ENCODE peak calls at places on chromosomes 2 and 18, in ten cellular contexts. Y is heart right ventricle, A is adrenal gland, O is epithelial cell of esophagus, N is A549, G is brain microvascular endothelial cell, B is progenitor cell of endocrine pancreas, I is AG04450, D is lower leg skin, U is spleen. X is an unnamed sample.

GRCh38 chr18:13464432-13465125 is 246.0 kb downstream of the LDLRAD4 start:
- DNase-seq in D (no peak), I (no peak), O (no peak), U (peak), G (no peak), B (no peak), N (no peak), Y (peak), A (peak), X (peak)

GRCh38 chr2:185689906-185690539 is 48.6 kb upstream of the FSIP2 start:
- DNase-seq in B (no peak), U (no peak), O (peak), I (no peak), A (no peak), N (peak), G (no peak), D (no peak), Y (no peak), X (no peak)

GRCh38 chr2:121130301-121130850 is 154.6 kb downstream of the TFCP2L1 start:
- DNase-seq in O (no peak), G (no peak), I (no peak), A (no peak), Y (no peak), N (no peak), U (no peak), B (no peak), D (no peak), X (no peak)

GRCh38 chr18:63757541-63757940 is 17.7 kb upstream of the SERPINB7 start:
- DNase-seq in D (no peak), B (no peak), U (no peak), Y (no peak), N (no peak), G (no peak), I (no peak), A (no peak), O (no peak), X (no peak)

GRCh38 chr2:222989431-222989830 is 62.6 kb upstream of the KCNE4 start:
- DNase-seq in Y (no peak), O (no peak), I (no peak), G (no peak), B (no peak), U (no peak), N (no peak), D (no peak), A (no peak), X (no peak)

GRCh38 chr18:56162871-56163270 is 475.5 kb downstream of the TXNL1 start:
- DNase-seq in D (no peak), N (no peak), Y (no peak), U (no peak), G (no peak), I (no peak), B (no peak), O (no peak), A (no peak), X (no peak)

GRCh38 chr2:235746257-235746934 is 252.6 kb downstream of the AGAP1 start:
- DNase-seq in U (no peak), G (peak), B (peak), O (peak), Y (no peak), N (peak), A (peak), I (peak), D (peak), X (peak)

GRCh38 chr18:73153271-73153670 is 285.5 kb upstream of the NETO1 start:
- DNase-seq in I (no peak), D (no peak), Y (no peak), O (peak), A (no peak), U (no peak), N (no peak), G (no peak), B (no peak), X (no peak)

GRCh38 chr2:163686289-163686688 is 49.5 kb downstream of the FIGN start:
- DNase-seq in U (no peak), N (no peak), A (no peak), G (no peak), Y (no peak), I (no peak), D (no peak), O (no peak), B (no peak), X (no peak)

GRCh38 chr2:64819371-64819770 is 165.7 kb upstream of the SERTAD2 start:
- DNase-seq in G (no peak), B (no peak), A (no peak), I (no peak), U (no peak), D (no peak), N (no peak), O (no peak), Y (no peak), X (no peak)

GRCh38 chr2:59584958-59585357 is 968.5 kb downstream of the BCL11A start:
- DNase-seq in O (peak), G (no peak), D (no peak), A (no peak), B (no peak), U (no peak), I (no peak), Y (no peak), N (peak), X (no peak)

GRCh38 chr2:70767699-70768584 is at the start of gene ADD2:
- DNase-seq in U (peak), A (peak), B (peak), O (peak), G (no peak), Y (peak), I (no peak), D (no peak), N (peak), X (no peak)

GRCh38 chr2:156435725-156436476 is at the start of gene GPD2:
- DNase-seq in N (peak), G (peak), O (peak), U (peak), Y (peak), B (peak), A (peak), D (peak), I (peak), X (no peak)

GRCh38 chr18:13353424-13353823 is 134.9 kb downstream of the LDLRAD4 start:
- DNase-seq in A (no peak), G (no peak), B (no peak), Y (no peak), U (no peak), N (no peak), I (no peak), O (no peak), D (no peak), X (no peak)

DNA sequence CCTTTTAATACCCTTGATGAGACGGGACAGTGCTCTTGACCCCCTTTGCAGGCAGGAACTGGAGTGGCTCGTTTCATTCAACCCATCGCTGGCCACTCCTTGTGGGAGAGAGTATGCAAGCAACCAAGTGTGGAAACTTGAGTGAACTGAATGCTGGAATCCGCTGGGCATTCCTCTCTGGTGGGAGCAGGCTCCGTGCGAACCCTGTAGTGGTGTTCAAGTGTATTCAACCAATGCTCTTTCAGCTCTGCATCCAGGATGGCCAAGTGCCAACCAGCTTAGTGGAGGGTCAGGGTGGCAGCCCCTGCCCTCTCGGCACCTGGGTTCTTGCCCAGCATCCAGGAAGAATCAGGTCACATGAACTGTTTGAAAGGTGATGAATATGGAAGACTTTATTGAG is 3.3 kb upstream of the ACADL start:
- DNase-seq in U (no peak), D (no peak), I (no peak), N (no peak), G (no peak), B (no peak), O (no peak), Y (no peak), A (no peak), X (no peak)
- TF ChIP-seq CTCF in U (no peak), D (no peak), I (no peak), N (no peak), G (no peak), B (no peak), O (no peak), Y (no peak), A (no peak), X (no peak)

DNA sequence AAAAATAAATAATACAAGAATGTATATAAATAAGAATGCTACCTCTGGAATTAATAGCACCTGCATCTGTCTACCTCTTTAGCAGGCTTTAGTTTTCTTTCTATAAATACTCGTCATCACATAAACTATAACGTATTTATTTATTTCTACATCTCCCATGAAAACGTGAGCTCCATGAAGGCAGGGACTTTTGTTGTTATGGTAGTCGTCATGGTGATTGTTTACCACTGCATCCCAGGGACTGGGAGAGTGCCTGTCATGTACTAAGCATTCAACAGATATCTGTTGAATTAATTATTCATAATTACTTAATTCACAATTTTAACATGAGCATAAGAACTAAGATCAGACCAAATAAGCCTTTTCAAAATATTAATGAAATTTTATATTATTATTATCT is 386.6 kb downstream of the NRXN1 start:
- DNase-seq in B (no peak), D (no peak), A (no peak), U (no peak), G (no peak), I (no peak), Y (no peak), O (no peak), N (no peak), X (no peak)
- TF ChIP-seq CTCF in B (no peak), D (no peak), A (no peak), U (no peak), G (no peak), I (no peak), Y (no peak), O (no peak), N (no peak), X (no peak)

DNA sequence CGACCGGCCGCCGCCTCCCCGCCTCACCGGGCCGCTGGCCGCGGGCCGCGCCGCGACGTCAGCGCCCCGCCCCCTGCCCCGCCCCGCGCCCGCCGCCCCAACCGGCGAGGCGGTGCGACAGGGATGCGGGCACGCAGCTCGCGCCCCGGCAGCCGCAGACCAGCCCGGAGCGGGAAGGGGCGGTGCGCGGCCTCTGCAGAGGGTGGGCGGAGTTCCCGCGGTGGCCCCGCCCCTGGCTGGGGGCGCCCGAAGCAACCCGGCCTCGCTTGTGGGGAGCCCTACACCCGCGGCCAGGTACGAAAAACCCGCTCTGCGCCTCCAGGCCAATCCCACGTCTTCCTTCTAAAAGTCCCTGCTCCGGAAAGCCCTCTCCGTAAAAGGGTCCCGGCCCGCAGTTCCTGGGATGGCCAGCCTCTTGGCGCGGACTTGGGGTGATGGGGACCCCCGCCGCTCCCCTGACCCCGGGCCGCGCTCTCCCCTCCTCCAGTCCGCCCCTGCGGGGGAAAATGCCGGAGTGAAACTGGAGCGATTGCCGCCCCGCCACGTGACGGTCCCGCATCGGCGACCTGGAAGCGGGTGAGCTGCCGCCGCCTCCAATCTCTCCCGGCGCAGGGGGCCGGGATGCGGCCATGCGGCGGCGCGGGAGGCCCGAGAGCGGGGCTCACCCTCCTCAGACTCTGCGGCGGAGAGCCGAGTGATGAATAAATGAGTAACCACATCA is at the start of gene RAB11FIP5:
- DNase-seq in D (peak), U (peak), O (peak), G (peak), N (peak), B (peak), Y (peak), I (peak), A (peak), X (no peak)
- TF ChIP-seq CTCF in D (no peak), U (peak), O (no peak), G (no peak), N (no peak), B (no peak), Y (no peak), I (no peak), A (no peak), X (no peak)

DNA sequence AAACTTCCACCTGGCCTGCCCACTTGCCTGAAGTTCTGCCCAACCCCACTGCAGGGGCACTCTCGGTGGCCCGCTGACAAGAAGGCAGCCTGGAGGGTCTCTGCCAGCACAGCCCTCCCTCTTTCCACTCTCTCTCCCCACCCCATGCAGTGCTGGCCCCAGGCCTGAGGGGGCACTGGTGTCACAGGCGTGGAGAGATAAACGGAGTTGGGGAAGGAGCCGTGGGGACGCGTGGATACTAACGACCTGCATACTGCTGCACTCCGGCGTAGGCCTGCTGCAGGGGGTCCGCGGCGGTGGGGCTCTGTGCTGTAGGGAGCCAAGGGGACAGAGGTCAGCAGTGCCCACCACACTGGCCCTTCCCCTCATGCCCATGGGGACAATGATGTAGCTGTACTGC is 299.3 kb downstream of the CELF4 start:
- DNase-seq in G (no peak), I (no peak), O (no peak), U (no peak), N (no peak), A (no peak), Y (no peak), B (peak), D (no peak), X (no peak)
- TF ChIP-seq CTCF in G (peak), I (no peak), O (peak), U (no peak), N (peak), A (no peak), Y (no peak), B (peak), D (no peak), X (peak)

GRCh38 chr2:68293024-68293423 is 26.7 kb downstream of the CNRIP1 start:
- DNase-seq in Y (no peak), U (no peak), D (no peak), N (no peak), I (no peak), B (no peak), A (no peak), G (no peak), O (no peak), X (no peak)

GRCh38 chr2:68292108-68292710 is 27.5 kb downstream of the CNRIP1 start:
- DNase-seq in U (no peak), B (no peak), D (no peak), G (peak), Y (no peak), I (no peak), N (peak), O (peak), A (no peak), X (peak)

GRCh38 chr2:68295523-68295922 is 24.2 kb downstream of the CNRIP1 start:
- DNase-seq in I (no peak), U (no peak), G (no peak), Y (no peak), B (no peak), D (no peak), O (no peak), A (no peak), N (no peak), X (peak)

GRCh38 chr2:68294913-68295312 is 24.8 kb downstream of the CNRIP1 start:
- DNase-seq in D (no peak), G (no peak), I (no peak), B (no peak), U (no peak), A (no peak), O (no peak), N (no peak), Y (no peak), X (no peak)

DNA sequence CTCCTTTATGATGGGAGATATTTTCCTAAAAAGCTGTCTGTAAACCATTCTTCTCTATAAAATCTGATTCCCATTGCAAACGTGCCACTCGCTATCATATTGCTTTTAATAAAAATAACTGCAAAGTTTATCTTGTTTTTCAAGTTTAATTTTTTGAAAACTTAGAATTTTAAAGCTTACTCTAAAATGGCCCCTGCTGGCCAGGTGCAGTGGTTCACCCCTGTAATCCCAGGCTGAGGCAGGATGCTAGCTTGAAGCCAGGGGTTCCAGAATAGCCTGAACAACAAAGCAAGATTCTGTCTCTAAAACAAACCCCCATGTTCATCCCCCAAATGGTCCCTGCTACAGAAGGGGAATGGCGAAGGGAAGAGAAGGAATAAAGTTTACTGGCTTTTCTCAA is 25.6 kb downstream of the CNRIP1 start:
- DNase-seq in D (no peak), B (no peak), Y (no peak), I (no peak), U (no peak), O (no peak), G (no peak), N (no peak), A (no peak), X (no peak)
- TF ChIP-seq CTCF in D (no peak), B (peak), Y (no peak), I (peak), U (no peak), O (no peak), G (peak), N (no peak), A (no peak), X (peak)

GRCh38 chr2:182062329-182062972 is 76.8 kb downstream of the PPP1R1C start:
- DNase-seq in D (no peak), U (no peak), I (no peak), A (no peak), G (no peak), N (no peak), B (no peak), Y (no peak), O (no peak), X (no peak)

GRCh38 chr2:182055993-182056392 is 70.3 kb downstream of the PPP1R1C start:
- DNase-seq in A (no peak), B (no peak), I (no peak), N (no peak), Y (no peak), D (no peak), U (no peak), G (no peak), O (no peak), X (no peak)

GRCh38 chr2:182061739-182062138 is 76.1 kb downstream of the PPP1R1C start:
- DNase-seq in U (no peak), A (no peak), B (no peak), O (no peak), Y (no peak), D (no peak), I (no peak), G (no peak), N (no peak), X (no peak)

GRCh38 chr2:182057002-182057401 is 71.3 kb downstream of the PPP1R1C start:
- DNase-seq in B (no peak), I (no peak), A (no peak), O (no peak), G (no peak), Y (no peak), N (no peak), D (no peak), U (no peak), X (no peak)

DNA sequence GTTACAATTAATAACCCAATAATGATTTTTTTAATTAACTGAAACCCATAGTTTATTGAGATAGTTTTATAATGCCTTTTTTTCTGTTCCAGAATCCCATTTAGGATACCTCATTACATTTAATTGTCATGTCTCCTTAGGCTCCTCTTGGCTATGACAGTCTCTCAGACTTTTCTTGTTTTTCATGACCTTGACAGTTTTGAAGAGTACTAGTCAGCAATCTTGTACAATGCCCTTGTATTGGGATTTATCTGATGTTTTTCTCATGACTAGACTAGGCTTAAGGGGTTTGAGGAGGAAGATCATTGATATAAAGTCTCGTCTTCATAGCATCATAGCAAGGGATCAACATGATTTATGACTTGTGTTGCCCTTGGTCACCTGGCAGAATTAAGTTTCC is 72.4 kb downstream of the PPP1R1C start:
- DNase-seq in B (no peak), N (no peak), D (no peak), U (no peak), G (no peak), I (no peak), A (no peak), Y (no peak), O (no peak), X (no peak)
- TF ChIP-seq CTCF in B (no peak), N (no peak), D (no peak), U (no peak), G (no peak), I (no peak), A (no peak), Y (no peak), O (no peak), X (no peak)

DNA sequence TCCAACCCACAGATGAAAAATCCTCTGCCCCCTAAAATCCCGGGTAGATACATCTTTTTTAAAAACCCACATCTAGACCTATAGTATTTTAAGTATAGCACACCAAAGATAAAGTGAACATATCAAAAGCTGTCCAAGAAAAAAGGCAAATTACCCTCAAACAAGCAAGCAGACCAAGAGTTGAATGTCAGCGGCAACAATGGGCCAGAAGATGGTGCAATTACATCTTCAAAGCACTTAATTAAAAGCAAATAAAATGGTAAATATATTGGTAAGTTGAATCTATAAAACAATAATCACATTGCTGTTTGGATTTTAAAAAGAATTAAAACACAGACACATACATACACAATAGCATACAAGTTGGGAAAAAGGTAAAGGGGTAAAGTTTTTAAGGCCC is 98.5 kb downstream of the MYOM1 start:
- DNase-seq in D (no peak), G (no peak), N (no peak), B (no peak), U (no peak), A (no peak), Y (no peak), O (no peak), I (no peak), X (no peak)
- TF ChIP-seq CTCF in D (no peak), G (peak), N (no peak), B (no peak), U (no peak), A (no peak), Y (no peak), O (peak), I (peak), X (no peak)

DNA sequence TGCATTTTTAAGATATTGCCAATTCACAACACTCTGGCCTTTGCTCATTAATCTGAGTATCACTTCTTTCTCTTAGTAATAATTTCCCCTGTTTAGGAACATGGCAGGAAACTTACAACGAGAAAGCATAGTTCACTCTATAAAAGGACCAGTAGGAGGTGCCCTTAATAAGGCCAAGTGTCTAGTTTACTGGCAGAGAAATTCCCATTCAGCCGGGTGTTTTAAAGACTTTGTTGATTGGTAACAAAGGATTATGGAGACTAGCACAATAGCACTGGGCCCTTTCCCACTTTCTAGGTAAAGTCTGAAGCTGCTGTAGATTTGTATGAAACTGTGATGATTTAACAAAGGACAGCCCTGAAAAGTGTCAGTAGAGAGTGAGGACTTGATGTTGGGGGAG is 3.1 kb downstream of the DCC start:
- DNase-seq in Y (no peak), B (no peak), U (no peak), D (no peak), O (no peak), I (no peak), G (no peak), N (peak), A (no peak), X (no peak)
- TF ChIP-seq CTCF in Y (no peak), B (peak), U (no peak), D (no peak), O (no peak), I (peak), G (peak), N (peak), A (no peak), X (no peak)